ENCODE peak calls at places on chromosomes 6 and 20, in five cellular contexts. G is substantia nigra, F is ureter, D is fibroblast of pulmonary artery, Z is epithelial cell of esophagus. Q is an unnamed sample.

GRCh38 chr6:85498596-85499258 is 48.8 kb downstream of the NT5E start:
- DNase-seq in G (no peak), F (no peak), D (peak), Z (peak), Q (peak)

GRCh38 chr6:119110601-119111548 is 32.4 kb upstream of the FAM184A start:
- DNase-seq in G (no peak), F (peak), D (peak), Z (peak), Q (peak)

GRCh38 chr6:12355354-12355753 is 65.2 kb downstream of the EDN1 start:
- DNase-seq in G (no peak), F (no peak), D (no peak), Z (peak), Q (no peak)

GRCh38 chr20:14800743-14801425 is 463.5 kb upstream of the FLRT3 start:
- DNase-seq in G (no peak), F (no peak), D (no peak), Z (no peak), Q (no peak)

GRCh38 chr6:37354526-37355384 is 972 bp downstream of the RNF8 start:
- DNase-seq in G (no peak), F (no peak), D (no peak), Z (peak), Q (peak)

GRCh38 chr6:42498473-42499128 is 46.9 kb upstream of the TRERF1 start:
- DNase-seq in G (no peak), F (no peak), D (no peak), Z (no peak), Q (no peak)

GRCh38 chr6:10412948-10413849 is 1.7 kb downstream of the TFAP2A start:
- DNase-seq in G (no peak), F (peak), D (no peak), Z (peak), Q (peak)

GRCh38 chr6:35317483-35318199 is 20.0 kb downstream of the DEF6 start:
- DNase-seq in G (no peak), F (no peak), D (no peak), Z (no peak), Q (no peak)

GRCh38 chr6:147888374-147888773 is 379.9 kb downstream of the SAMD5 start:
- DNase-seq in G (no peak), F (no peak), D (no peak), Z (no peak), Q (no peak)

GRCh38 chr6:6026513-6027205 is 19.9 kb upstream of the NRN1 start:
- DNase-seq in G (no peak), F (no peak), D (no peak), Z (no peak), Q (no peak)

GRCh38 chr6:134267917-134268361 is 50.0 kb downstream of the SGK1 start:
- DNase-seq in G (peak), F (no peak), D (peak), Z (peak), Q (peak)

GRCh38 chr6:153108320-153108719 is 22.8 kb downstream of the RGS17 start:
- DNase-seq in G (no peak), F (no peak), D (peak), Z (peak), Q (no peak)

GRCh38 chr6:163186527-163186926 is 228.0 kb upstream of the QKI start:
- DNase-seq in G (no peak), F (no peak), D (no peak), Z (no peak), Q (no peak)

GRCh38 chr6:56874328-56874727 is 80.6 kb upstream of the BEND6 start:
- DNase-seq in G (no peak), F (no peak), D (no peak), Z (no peak), Q (no peak)